ENCODE peak calls at places on chromosome 10, in five cellular contexts. A is K562, Q is GM12878, I is SK-N-SH, C is HepG2. N is an unnamed sample.

GRCh38 chr10:75632750-75633462 is 201.5 kb downstream of the LRMDA start:
- DNase-seq in A (no peak), Q (no peak), I (no peak), C (no peak), N (no peak)

GRCh38 chr10:99234067-99234738 is 1.4 kb downstream of the HPSE2 start:
- DNase-seq in A (peak), Q (peak), I (peak), C (no peak), N (peak)

GRCh38 chr10:103977204-103977603 is 10.3 kb downstream of the SLK start:
- DNase-seq in A (no peak), Q (no peak), I (no peak), C (no peak), N (no peak)

GRCh38 chr10:28089467-28089866 is 90.6 kb upstream of the ODAD2 start:
- DNase-seq in A (no peak), Q (no peak), I (no peak), C (no peak), N (no peak)

GRCh38 chr10:24415455-24416169 is 206.7 kb downstream of the KIAA1217 start:
- DNase-seq in A (no peak), Q (no peak), I (peak), C (no peak), N (no peak)

GRCh38 chr10:118041316-118041715 is 5.4 kb downstream of the RAB11FIP2 start:
- DNase-seq in A (no peak), Q (no peak), I (no peak), C (no peak), N (no peak)

GRCh38 chr10:25063644-25064043 is 47.2 kb downstream of the THNSL1 start:
- DNase-seq in A (no peak), Q (no peak), I (no peak), C (no peak), N (no peak)

GRCh38 chr10:43225787-43226153 is 41.1 kb downstream of the RASGEF1A start:
- DNase-seq in A (no peak), Q (no peak), I (no peak), C (no peak), N (no peak)

GRCh38 chr10:79324032-79324695 is 23.1 kb upstream of the PPIF start:
- DNase-seq in A (no peak), Q (no peak), I (no peak), C (no peak), N (no peak)

GRCh38 chr10:110212119-110213006 is 5.0 kb downstream of the MXI1 start:
- DNase-seq in A (peak), Q (no peak), I (no peak), C (no peak), N (no peak)

GRCh38 chr10:5888352-5888751 is 1.3 kb downstream of the ANKRD16 start:
- DNase-seq in A (peak), Q (no peak), I (no peak), C (peak), N (no peak)

GRCh38 chr10:77919713-77920108 is 6.8 kb downstream of the DLG5 start:
- DNase-seq in A (peak), Q (no peak), I (no peak), C (peak), N (peak)

GRCh38 chr10:35639021-35639521 is 3.0 kb downstream of the FZD8 start:
- DNase-seq in A (no peak), Q (no peak), I (peak), C (no peak), N (no peak)

GRCh38 chr10:78264361-78264760 is 230.7 kb downstream of the RPS24 start:
- DNase-seq in A (no peak), Q (no peak), I (no peak), C (no peak), N (no peak)

GRCh38 chr10:79491171-79491835 is 21.0 kb upstream of the EIF5AL1 start:
- DNase-seq in A (peak), Q (no peak), I (no peak), C (peak), N (no peak)

GRCh38 chr10:73971636-73972354 is 26.1 kb upstream of the VCL start:
- DNase-seq in A (no peak), Q (no peak), I (no peak), C (peak), N (no peak)

GRCh38 chr10:110067960-110068770 is 60.4 kb downstream of the ADD3 start:
- DNase-seq in A (peak), Q (no peak), I (no peak), C (peak), N (no peak)

GRCh38 chr10:115295213-115295805 is 202.1 kb downstream of the ATRNL1 start:
- DNase-seq in A (no peak), Q (no peak), I (no peak), C (no peak), N (no peak)

GRCh38 chr10:78597791-78598555 is 470.8 kb upstream of the ZMIZ1 start:
- DNase-seq in A (no peak), Q (no peak), I (no peak), C (no peak), N (no peak)

GRCh38 chr10:80268266-80268665 is 21.2 kb downstream of the MAT1A start:
- DNase-seq in A (no peak), Q (no peak), I (no peak), C (no peak), N (no peak)

GRCh38 chr10:18658992-18659783 is at the start of gene ARL5B:
- DNase-seq in A (peak), Q (peak), I (peak), C (peak), N (peak)

GRCh38 chr10:3766046-3766761 is 18.8 kb downstream of the KLF6 start:
- DNase-seq in A (no peak), Q (no peak), I (no peak), C (peak), N (no peak)

GRCh38 chr10:50438049-50438936 is 185.5 kb downstream of the SGMS1 start:
- DNase-seq in A (no peak), Q (no peak), I (no peak), C (no peak), N (no peak)

GRCh38 chr10:122461367-122461728 is at the start of gene HTRA1:
- DNase-seq in A (no peak), Q (no peak), I (peak), C (no peak), N (peak)

GRCh38 chr10:30820282-30820991 is 190.9 kb upstream of the LYZL2 start:
- DNase-seq in A (no peak), Q (no peak), I (peak), C (no peak), N (no peak)

GRCh38 chr10:48306870-48307531 is 524 bp downstream of the MAPK8 start:
- DNase-seq in A (peak), Q (no peak), I (peak), C (peak), N (peak)

GRCh38 chr10:34168429-34168828 is 646.7 kb downstream of the PARD3 start:
- DNase-seq in A (no peak), Q (no peak), I (no peak), C (no peak), N (no peak)

GRCh38 chr10:61761825-61762217 is 99.1 kb downstream of the CABCOCO1 start:
- DNase-seq in A (no peak), Q (no peak), I (no peak), C (no peak), N (no peak)

GRCh38 chr10:90175161-90175681 is 473.8 kb downstream of the KIF20B start:
- DNase-seq in A (no peak), Q (no peak), I (no peak), C (no peak), N (no peak)

GRCh38 chr10:75071164-75071489 is 40.3 kb upstream of the SAMD8 start:
- DNase-seq in A (no peak), Q (no peak), I (peak), C (no peak), N (no peak)

DNA sequence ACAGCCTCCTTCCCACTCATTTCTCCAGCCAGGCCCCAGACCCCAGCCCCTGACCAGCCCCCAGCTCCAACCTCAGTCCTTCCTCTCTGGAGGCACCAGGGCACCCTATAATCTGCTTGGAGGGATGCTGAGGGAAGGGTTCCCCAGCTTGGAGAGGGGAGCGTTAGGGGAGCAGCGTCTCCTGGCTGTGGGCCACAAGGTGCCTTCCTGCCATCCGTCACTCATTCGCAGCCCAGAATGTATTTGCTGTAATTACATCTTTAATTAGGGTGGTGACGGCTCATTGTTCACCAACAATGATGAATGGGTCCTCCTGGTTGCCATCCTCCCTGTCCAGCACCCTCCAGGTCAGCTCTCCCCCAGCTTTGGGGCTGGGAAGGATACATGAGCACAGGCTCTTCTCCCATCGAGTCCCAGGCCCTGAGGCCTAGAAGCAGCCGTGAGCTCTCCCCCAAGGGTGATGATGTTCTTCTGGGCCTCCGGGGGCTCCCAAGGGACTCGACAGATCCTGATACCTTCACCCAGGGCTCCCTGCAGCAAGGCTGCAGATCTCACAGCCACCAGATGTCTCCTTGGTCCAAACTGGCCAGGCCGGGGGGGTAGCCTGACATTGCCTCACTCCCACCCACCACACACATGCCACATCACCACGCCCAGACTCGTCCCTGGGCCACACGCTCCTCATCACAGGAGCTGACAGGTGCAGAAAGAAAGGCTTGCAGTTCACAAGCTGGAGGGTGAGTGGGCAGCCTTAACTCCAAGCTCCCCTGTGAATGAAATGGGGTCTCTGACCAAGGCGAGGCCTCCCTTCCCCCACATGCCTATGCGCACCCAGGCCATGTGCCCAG is 26.8 kb downstream of the POLL start:
- DNase-seq in A (no peak), Q (no peak), I (no peak), C (no peak), N (no peak)
- TF ChIP-seq REST in A (no peak), Q (no peak), I (no peak), C (no peak), N (no peak)

DNA sequence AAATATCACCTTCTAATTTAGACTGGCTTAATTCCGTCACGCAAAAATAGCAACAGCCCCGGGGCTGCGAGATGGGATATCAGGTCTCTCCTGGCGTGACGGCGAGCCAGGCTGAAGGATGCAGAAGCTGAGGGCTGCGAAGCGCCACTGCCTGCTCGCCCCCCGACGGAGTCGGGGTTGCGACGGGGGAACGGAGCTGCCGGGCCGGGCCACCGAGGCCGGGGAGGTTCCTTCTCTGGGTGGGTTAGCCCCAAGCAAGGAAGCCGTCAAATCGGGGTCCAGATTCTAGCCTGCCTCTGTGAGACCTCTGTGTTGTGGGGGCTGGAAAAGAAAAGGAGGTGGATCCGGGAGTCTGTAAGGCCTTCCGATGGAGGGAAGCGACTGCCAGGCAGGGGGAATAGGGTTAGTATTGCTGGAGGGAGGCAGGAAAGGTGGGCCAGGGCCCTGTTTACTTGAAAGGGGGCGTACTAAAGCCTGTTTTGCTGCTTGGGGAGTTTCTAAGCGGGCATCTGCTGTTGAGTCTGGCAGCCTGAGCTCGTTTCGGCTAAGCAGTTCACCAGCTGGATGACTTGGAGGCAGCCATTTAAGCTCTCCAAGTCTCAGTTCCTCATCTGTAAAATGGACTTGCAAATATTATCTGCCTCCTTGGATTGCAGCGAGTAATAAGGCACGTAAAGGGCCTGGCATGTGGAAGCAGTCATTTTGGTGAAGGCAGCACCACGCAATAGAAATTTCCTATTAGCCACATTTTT is 43.8 kb downstream of the LDB3 start:
- DNase-seq in A (no peak), Q (peak), I (peak), C (no peak), N (peak)
- TF ChIP-seq RFX5 in A (no peak), Q (no peak), I (no peak), C (no peak), N (no peak)

GRCh38 chr10:13773043-13773442 is 186.3 kb downstream of the PRPF18 start:
- DNase-seq in A (no peak), Q (no peak), I (no peak), C (no peak), N (no peak)
- TF ChIP-seq REST in A (no peak), Q (no peak), I (no peak), C (no peak), N (no peak)

GRCh38 chr10:85177767-85178166 is 849.4 kb downstream of the CCSER2 start:
- DNase-seq in A (no peak), Q (no peak), I (no peak), C (no peak), N (no peak)
- TF ChIP-seq RFX5 in A (no peak), Q (no peak), I (no peak), C (no peak), N (no peak)